ENCODE peak calls at places on chromosome 4, in nine cellular contexts. One of them, this sample, is unnamed.

GRCh38 chr4:112147697-112148096 is 2.4 kb downstream of the FAM241A start:
- DNase-seq in GM12878: no peak
- DNase-seq in right lobe of liver: no peak
- DNase-seq in adrenal gland: no peak
- DNase-seq in A549: no peak
- DNase-seq in breast epithelium: no peak
- DNase-seq in uterus: no peak
- DNase-seq in transverse colon: no peak
- DNase-seq in IMR-90: no peak
- DNase-seq in this sample: no peak

GRCh38 chr4:68176500-68176899 is 46.8 kb upstream of the TMPRSS11F start:
- DNase-seq in GM12878: no peak
- DNase-seq in transverse colon: no peak
- DNase-seq in adrenal gland: no peak
- DNase-seq in A549: no peak
- DNase-seq in right lobe of liver: no peak
- DNase-seq in breast epithelium: no peak
- DNase-seq in uterus: no peak
- DNase-seq in IMR-90: no peak
- DNase-seq in this sample: no peak

GRCh38 chr4:130197946-130198345 is 1102.0 kb downstream of the C4orf33 start:
- DNase-seq in transverse colon: no peak
- DNase-seq in A549: no peak
- DNase-seq in breast epithelium: no peak
- DNase-seq in IMR-90: no peak
- DNase-seq in uterus: no peak
- DNase-seq in GM12878: no peak
- DNase-seq in adrenal gland: no peak
- DNase-seq in right lobe of liver: no peak
- DNase-seq in this sample: no peak

GRCh38 chr4:77002321-77002720 is 52.8 kb downstream of the SEPTIN11 start:
- DNase-seq in breast epithelium: no peak
- DNase-seq in IMR-90: peak; percentile 44
- DNase-seq in adrenal gland: no peak
- DNase-seq in GM12878: no peak
- DNase-seq in transverse colon: no peak
- DNase-seq in uterus: no peak
- DNase-seq in A549: no peak
- DNase-seq in right lobe of liver: no peak
- DNase-seq in this sample: no peak

GRCh38 chr4:42331914-42332368 is 65.3 kb upstream of the SHISA3 start:
- DNase-seq in GM12878: no peak
- DNase-seq in adrenal gland: no peak
- DNase-seq in A549: peak; percentile 32
- DNase-seq in transverse colon: no peak
- DNase-seq in right lobe of liver: no peak
- DNase-seq in uterus: no peak
- DNase-seq in IMR-90: peak; percentile 56
- DNase-seq in breast epithelium: no peak
- DNase-seq in this sample: no peak

GRCh38 chr4:69092980-69093568 is 3.2 kb upstream of the UGT2B7 start:
- DNase-seq in GM12878: no peak
- DNase-seq in A549: no peak
- DNase-seq in IMR-90: no peak
- DNase-seq in breast epithelium: no peak
- DNase-seq in adrenal gland: no peak
- DNase-seq in transverse colon: no peak
- DNase-seq in right lobe of liver: no peak
- DNase-seq in uterus: no peak
- DNase-seq in this sample: no peak

GRCh38 chr4:44670466-44671199 is 7.6 kb upstream of the GUF1 start:
- DNase-seq in breast epithelium: no peak
- DNase-seq in uterus: no peak
- DNase-seq in transverse colon: no peak
- DNase-seq in right lobe of liver: no peak
- DNase-seq in adrenal gland: no peak
- DNase-seq in A549: no peak
- DNase-seq in GM12878: no peak
- DNase-seq in IMR-90: no peak
- DNase-seq in this sample: no peak

GRCh38 chr4:89834486-89835209 is 2.3 kb downstream of the SNCA start:
- DNase-seq in GM12878: no peak
- DNase-seq in A549: no peak
- DNase-seq in transverse colon: no peak
- DNase-seq in breast epithelium: no peak
- DNase-seq in adrenal gland: no peak
- DNase-seq in right lobe of liver: no peak
- DNase-seq in IMR-90: no peak
- DNase-seq in uterus: no peak
- DNase-seq in this sample: no peak

GRCh38 chr4:40143926-40144508 is 52.8 kb upstream of the RHOH start:
- DNase-seq in breast epithelium: no peak
- DNase-seq in adrenal gland: no peak
- DNase-seq in GM12878: no peak
- DNase-seq in transverse colon: no peak
- DNase-seq in uterus: no peak
- DNase-seq in A549: no peak
- DNase-seq in IMR-90: no peak
- DNase-seq in right lobe of liver: no peak
- DNase-seq in this sample: no peak

GRCh38 chr4:26719954-26720552 is 136.2 kb downstream of the TBC1D19 start:
- DNase-seq in right lobe of liver: no peak
- DNase-seq in uterus: no peak
- DNase-seq in A549: peak; percentile 4
- DNase-seq in transverse colon: no peak
- DNase-seq in GM12878: no peak
- DNase-seq in adrenal gland: no peak
- DNase-seq in breast epithelium: no peak
- DNase-seq in IMR-90: peak; percentile 63
- DNase-seq in this sample: no peak

GRCh38 chr4:40842725-40843401 is 93.1 kb downstream of the NSUN7 start:
- DNase-seq in breast epithelium: peak; percentile 62
- DNase-seq in uterus: no peak
- DNase-seq in A549: no peak
- DNase-seq in GM12878: no peak
- DNase-seq in IMR-90: peak; percentile 6
- DNase-seq in right lobe of liver: no peak
- DNase-seq in transverse colon: no peak
- DNase-seq in adrenal gland: no peak
- DNase-seq in this sample: no peak

GRCh38 chr4:45662996-45663395 is 460.9 kb downstream of the GABRG1 start:
- DNase-seq in IMR-90: no peak
- DNase-seq in A549: no peak
- DNase-seq in transverse colon: peak; percentile 69
- DNase-seq in GM12878: no peak
- DNase-seq in right lobe of liver: no peak
- DNase-seq in adrenal gland: peak; percentile 65
- DNase-seq in uterus: no peak
- DNase-seq in breast epithelium: no peak
- DNase-seq in this sample: peak; percentile 73

GRCh38 chr4:142353149-142353738 is 492.9 kb downstream of the INPP4B start:
- DNase-seq in GM12878: no peak
- DNase-seq in right lobe of liver: no peak
- DNase-seq in IMR-90: peak; percentile 80
- DNase-seq in breast epithelium: no peak
- DNase-seq in uterus: no peak
- DNase-seq in A549: peak; percentile 61
- DNase-seq in adrenal gland: no peak
- DNase-seq in transverse colon: no peak
- DNase-seq in this sample: no peak

GRCh38 chr4:189090174-189090814 is 850.4 kb upstream of the FRG1 start:
- DNase-seq in GM12878: no peak
- DNase-seq in IMR-90: peak; percentile 45
- DNase-seq in breast epithelium: no peak
- DNase-seq in A549: peak; percentile 30
- DNase-seq in adrenal gland: no peak
- DNase-seq in uterus: no peak
- DNase-seq in transverse colon: no peak
- DNase-seq in right lobe of liver: no peak
- DNase-seq in this sample: no peak

GRCh38 chr4:107826427-107826980 is 1.8 kb downstream of the SGMS2 start:
- DNase-seq in A549: no peak
- DNase-seq in right lobe of liver: no peak
- DNase-seq in uterus: no peak
- DNase-seq in IMR-90: no peak
- DNase-seq in adrenal gland: no peak
- DNase-seq in GM12878: no peak
- DNase-seq in transverse colon: peak; percentile 42
- DNase-seq in breast epithelium: no peak
- DNase-seq in this sample: no peak

GRCh38 chr4:917992-918391 is 14.1 kb downstream of the GAK start:
- DNase-seq in uterus: no peak
- DNase-seq in right lobe of liver: no peak
- DNase-seq in transverse colon: no peak
- DNase-seq in adrenal gland: no peak
- DNase-seq in breast epithelium: no peak
- DNase-seq in IMR-90: no peak
- DNase-seq in GM12878: no peak
- DNase-seq in A549: no peak
- DNase-seq in this sample: no peak

GRCh38 chr4:173519130-173520101 is 10.6 kb downstream of the HAND2 start:
- DNase-seq in IMR-90: no peak
- DNase-seq in right lobe of liver: no peak
- DNase-seq in A549: no peak
- DNase-seq in adrenal gland: no peak
- DNase-seq in breast epithelium: no peak
- DNase-seq in uterus: peak; percentile 88
- DNase-seq in transverse colon: no peak
- DNase-seq in GM12878: no peak
- DNase-seq in this sample: no peak

GRCh38 chr4:150805183-150806025 is 209.7 kb downstream of the LRBA start:
- DNase-seq in breast epithelium: no peak
- DNase-seq in transverse colon: no peak
- DNase-seq in GM12878: no peak
- DNase-seq in adrenal gland: no peak
- DNase-seq in IMR-90: no peak
- DNase-seq in right lobe of liver: no peak
- DNase-seq in A549: no peak
- DNase-seq in uterus: no peak
- DNase-seq in this sample: no peak
- H3K4me3 ChIP-seq in breast epithelium: no peak overlapping the region
- H3K4me3 ChIP-seq in transverse colon: no peak overlapping the region
- H3K4me3 ChIP-seq in GM12878: no peak overlapping the region
- H3K4me3 ChIP-seq in adrenal gland: no peak overlapping the region
- H3K4me3 ChIP-seq in IMR-90: no peak overlapping the region
- H3K4me3 ChIP-seq in right lobe of liver: no peak overlapping the region
- H3K4me3 ChIP-seq in A549: no peak overlapping the region
- H3K4me3 ChIP-seq in uterus: no peak overlapping the region
- H3K4me3 ChIP-seq in this sample: no peak overlapping the region

GRCh38 chr4:66340286-66340893 is 670.1 kb upstream of the EPHA5 start:
- DNase-seq in breast epithelium: no peak
- DNase-seq in transverse colon: no peak
- DNase-seq in adrenal gland: no peak
- DNase-seq in IMR-90: no peak
- DNase-seq in right lobe of liver: no peak
- DNase-seq in GM12878: no peak
- DNase-seq in A549: no peak
- DNase-seq in uterus: no peak
- DNase-seq in this sample: no peak
- TF ChIP-seq POLR2A in breast epithelium: no peak
- TF ChIP-seq POLR2A in transverse colon: no peak
- TF ChIP-seq POLR2A in adrenal gland: no peak
- TF ChIP-seq POLR2A in IMR-90: no peak
- TF ChIP-seq POLR2A in right lobe of liver: no peak
- TF ChIP-seq POLR2A in GM12878: no peak
- TF ChIP-seq POLR2A in A549: no peak
- TF ChIP-seq POLR2A in uterus: no peak
- TF ChIP-seq POLR2A in this sample: no peak

GRCh38 chr4:171024720-171025303 is 788.4 kb upstream of the GALNTL6 start:
- DNase-seq in uterus: no peak
- DNase-seq in breast epithelium: no peak
- DNase-seq in GM12878: no peak
- DNase-seq in adrenal gland: no peak
- DNase-seq in IMR-90: no peak
- DNase-seq in right lobe of liver: no peak
- DNase-seq in A549: no peak
- DNase-seq in transverse colon: no peak
- DNase-seq in this sample: no peak

GRCh38 chr4:171022698-171023378 is 790.4 kb upstream of the GALNTL6 start:
- DNase-seq in A549: no peak
- DNase-seq in transverse colon: no peak
- DNase-seq in right lobe of liver: no peak
- DNase-seq in adrenal gland: no peak
- DNase-seq in GM12878: no peak
- DNase-seq in uterus: no peak
- DNase-seq in breast epithelium: no peak
- DNase-seq in IMR-90: no peak
- DNase-seq in this sample: no peak

GRCh38 chr4:171025776-171026175 is 787.4 kb upstream of the GALNTL6 start:
- DNase-seq in uterus: no peak
- DNase-seq in right lobe of liver: no peak
- DNase-seq in breast epithelium: no peak
- DNase-seq in transverse colon: no peak
- DNase-seq in A549: no peak
- DNase-seq in IMR-90: no peak
- DNase-seq in GM12878: no peak
- DNase-seq in adrenal gland: no peak
- DNase-seq in this sample: no peak

GRCh38 chr4:171025323-171025722 is 787.9 kb upstream of the GALNTL6 start:
- DNase-seq in breast epithelium: no peak
- DNase-seq in uterus: no peak
- DNase-seq in IMR-90: no peak
- DNase-seq in GM12878: no peak
- DNase-seq in A549: no peak
- DNase-seq in right lobe of liver: no peak
- DNase-seq in transverse colon: no peak
- DNase-seq in adrenal gland: no peak
- DNase-seq in this sample: no peak
- H3K4me3 ChIP-seq in breast epithelium: no peak overlapping the region
- H3K4me3 ChIP-seq in uterus: no peak overlapping the region
- H3K4me3 ChIP-seq in IMR-90: no peak overlapping the region
- H3K4me3 ChIP-seq in GM12878: no peak overlapping the region
- H3K4me3 ChIP-seq in A549: no peak overlapping the region
- H3K4me3 ChIP-seq in right lobe of liver: no peak overlapping the region
- H3K4me3 ChIP-seq in transverse colon: no peak overlapping the region
- H3K4me3 ChIP-seq in adrenal gland: no peak overlapping the region
- H3K4me3 ChIP-seq in this sample: no peak overlapping the region

DNA sequence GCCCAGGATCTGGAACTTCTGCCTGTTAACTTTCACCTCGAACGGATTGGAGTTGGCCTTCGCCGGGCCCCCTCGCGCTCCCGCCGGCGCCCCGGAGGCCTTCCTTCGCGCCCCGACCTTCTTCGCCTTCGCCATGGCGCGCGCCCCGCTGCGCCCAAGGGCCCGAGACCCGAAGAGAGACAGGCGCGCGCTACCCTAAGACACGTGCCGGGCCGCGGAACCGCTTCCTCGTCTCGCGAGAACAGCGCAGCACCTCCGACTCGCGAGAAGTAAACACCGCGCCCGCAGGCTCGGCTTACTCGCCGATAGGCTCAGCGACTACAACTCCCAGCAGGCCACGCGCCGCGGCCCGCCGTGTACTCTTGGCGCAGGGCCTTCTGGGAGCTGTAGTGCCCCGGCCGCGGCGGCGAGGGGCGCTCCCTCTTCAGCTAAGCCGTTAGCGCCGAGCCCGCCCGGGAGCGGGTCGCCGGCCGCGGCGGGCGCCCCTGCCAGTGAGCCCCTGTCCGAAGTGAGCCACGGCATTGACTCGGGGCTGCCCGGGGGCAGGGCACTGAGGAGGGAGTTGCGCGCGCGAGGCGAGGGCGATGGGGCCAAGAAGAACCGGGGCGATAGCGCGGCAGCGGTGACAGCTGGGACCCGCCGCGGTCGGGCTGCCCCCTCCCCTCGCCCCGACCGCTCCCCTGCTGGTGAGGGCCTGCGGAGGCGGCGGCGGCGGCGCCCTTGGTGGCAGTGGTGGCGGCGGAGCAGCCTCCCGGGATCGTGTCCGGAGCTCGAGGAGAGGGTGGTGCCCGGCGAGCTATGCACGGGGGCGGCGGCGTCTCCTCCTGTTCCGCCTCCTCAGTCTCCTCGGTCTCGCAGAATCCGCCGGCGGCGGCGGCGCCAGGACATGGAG is at the start of the genes GRK4 and NOP14:
- DNase-seq in uterus: peak; percentile 97
- DNase-seq in transverse colon: peak; percentile 98
- DNase-seq in GM12878: peak; percentile 92
- DNase-seq in adrenal gland: peak; percentile 99
- DNase-seq in IMR-90: peak; percentile 98
- DNase-seq in breast epithelium: peak; percentile 96
- DNase-seq in A549: peak; percentile 97
- DNase-seq in right lobe of liver: peak; percentile 99
- DNase-seq in this sample: peak; percentile 96
- TF ChIP-seq POLR2A in uterus: peak; percentile 12
- TF ChIP-seq POLR2A in transverse colon: peak; percentile 72
- TF ChIP-seq POLR2A in GM12878: peak; percentile 90
- TF ChIP-seq POLR2A in adrenal gland: peak; percentile 50
- TF ChIP-seq POLR2A in IMR-90: peak; percentile 78
- TF ChIP-seq POLR2A in breast epithelium: no peak
- TF ChIP-seq POLR2A in A549: peak; percentile 55
- TF ChIP-seq POLR2A in right lobe of liver: peak; percentile 72
- TF ChIP-seq POLR2A in this sample: peak; percentile 59